ENCODE peak calls at places on chromosomes 2 and 18, in five cellular contexts. C is suprapubic skin, S is uterus, J is psoas muscle, M is A549. P is an unnamed sample.
A peak's percentile ranks its signal among the peaks of the same experiment; 100 is the strongest.

GRCh38 chr2:25098558-25099486 is 56.9 kb downstream of the EFR3B start:
- DNase-seq in C (no peak), S (peak; percentile 33), J (no peak), M (peak; percentile 77), P (no peak)

GRCh38 chr2:219532378-219532649 is 11.3 kb downstream of the CHPF start:
- DNase-seq in C (no peak), S (no peak), J (no peak), M (no peak), P (no peak)

GRCh38 chr2:176443941-176444340 is 174.7 kb downstream of the MTX2 start:
- DNase-seq in C (no peak), S (no peak), J (no peak), M (no peak), P (no peak)

GRCh38 chr2:162888641-162889040 is 50.1 kb upstream of the KCNH7 start:
- DNase-seq in C (no peak), S (no peak), J (no peak), M (no peak), P (no peak)

GRCh38 chr2:9970386-9971044 is 19.0 kb downstream of the GRHL1 start:
- DNase-seq in C (no peak), S (no peak), J (no peak), M (no peak), P (no peak)

GRCh38 chr2:123953848-123954247 is 71.2 kb upstream of the CNTNAP5 start:
- DNase-seq in C (no peak), S (no peak), J (no peak), M (no peak), P (no peak)

GRCh38 chr2:228767196-228767595 is 503.9 kb downstream of the PID1 start:
- DNase-seq in C (no peak), S (no peak), J (no peak), M (no peak), P (no peak)

GRCh38 chr18:34085140-34085739 is 139.5 kb downstream of the NOL4 start:
- DNase-seq in C (no peak), S (no peak), J (no peak), M (no peak), P (no peak)

GRCh38 chr2:88554189-88554588 is 73.1 kb downstream of the EIF2AK3 start:
- DNase-seq in C (no peak), S (no peak), J (no peak), M (peak; percentile 25), P (no peak)

GRCh38 chr2:132009874-132010521 is 151.8 kb downstream of the ANKRD30BL start:
- DNase-seq in C (no peak), S (no peak), J (no peak), M (no peak), P (peak; percentile 17)

GRCh38 chr2:227407601-227408089 is 19.9 kb upstream of the SCYGR1 start:
- DNase-seq in C (peak; percentile 85), S (no peak), J (peak; percentile 75), M (peak; percentile 95), P (peak; percentile 89)

GRCh38 chr2:101732199-101732598 is 34.7 kb downstream of the MAP4K4 start:
- DNase-seq in C (no peak), S (no peak), J (no peak), M (no peak), P (no peak)

GRCh38 chr2:43759195-43759594 is 14.6 kb upstream of the DYNC2LI1 start:
- DNase-seq in C (no peak), S (no peak), J (no peak), M (peak; percentile 82), P (no peak)

GRCh38 chr18:60377778-60378469 is 5.3 kb upstream of the MC4R start:
- DNase-seq in C (no peak), S (no peak), J (no peak), M (peak; percentile 9), P (no peak)

GRCh38 chr2:236998250-236998649 is 87.4 kb upstream of the COPS8 start:
- DNase-seq in C (no peak), S (no peak), J (no peak), M (peak; percentile 38), P (no peak)

GRCh38 chr2:115369380-115369779 is 926.9 kb downstream of the DPP10 start:
- DNase-seq in C (no peak), S (no peak), J (no peak), M (no peak), P (no peak)

GRCh38 chr2:41791523-41791922 is 256.3 kb upstream of the PKDCC start:
- DNase-seq in C (no peak), S (no peak), J (no peak), M (peak; percentile 38), P (no peak)

GRCh38 chr2:38540580-38541290 is 62.0 kb downstream of the HNRNPLL start:
- DNase-seq in C (no peak), S (no peak), J (no peak), M (no peak), P (no peak)

GRCh38 chr2:173922760-173923159 is 42.4 kb downstream of the SP3 start:
- DNase-seq in C (no peak), S (no peak), J (no peak), M (no peak), P (no peak)

GRCh38 chr2:62224976-62225375 is 29.1 kb downstream of the B3GNT2 start:
- DNase-seq in C (no peak), S (no peak), J (no peak), M (no peak), P (no peak)

GRCh38 chr2:139992078-139992477 is 1211.9 kb upstream of the NXPH2 start:
- DNase-seq in C (no peak), S (no peak), J (no peak), M (no peak), P (no peak)

GRCh38 chr2:140392824-140393223 is 1612.6 kb upstream of the NXPH2 start:
- DNase-seq in C (no peak), S (no peak), J (no peak), M (peak; percentile 18), P (no peak)

GRCh38 chr2:53473236-53473635 is 294.4 kb upstream of the CHAC2 start:
- DNase-seq in C (no peak), S (no peak), J (no peak), M (peak; percentile 31), P (no peak)

GRCh38 chr2:19474128-19474527 is 115.7 kb upstream of the OSR1 start:
- DNase-seq in C (peak; percentile 75), S (peak; percentile 24), J (no peak), M (no peak), P (no peak)

GRCh38 chr2:36464006-36464721 is 108.6 kb downstream of the CRIM1 start:
- DNase-seq in C (no peak), S (no peak), J (no peak), M (no peak), P (no peak)

GRCh38 chr2:46683541-46683940 is 204.2 kb downstream of the TMEM247 start:
- DNase-seq in C (no peak), S (no peak), J (no peak), M (no peak), P (no peak)

GRCh38 chr2:101064868-101065549 is 62.9 kb downstream of the RPL31 start:
- DNase-seq in C (no peak), S (no peak), J (no peak), M (peak; percentile 87), P (no peak)

GRCh38 chr18:55421612-55422381 is 166.2 kb downstream of the TCF4 start:
- DNase-seq in C (no peak), S (peak; percentile 22), J (peak; percentile 59), M (no peak), P (no peak)

GRCh38 chr18:80196528-80197320 is 50.6 kb downstream of the PARD6G start:
- DNase-seq in C (no peak), S (no peak), J (no peak), M (no peak), P (no peak)

GRCh38 chr2:109375131-109375561 is 238.6 kb downstream of the SEPTIN10 start:
- DNase-seq in C (peak; percentile 76), S (peak; percentile 11), J (peak; percentile 38), M (no peak), P (no peak)

GRCh38 chr18:79321625-79322024 is 74.1 kb upstream of the NFATC1 start:
- DNase-seq in C (no peak), S (no peak), J (no peak), M (no peak), P (no peak)

GRCh38 chr2:105600037-105600442 is 144.7 kb upstream of the NCK2 start:
- DNase-seq in C (no peak), S (no peak), J (no peak), M (no peak), P (no peak)

GRCh38 chr18:1422634-1423033 is 518.0 kb downstream of the ADCYAP1 start:
- DNase-seq in C (no peak), S (no peak), J (no peak), M (no peak), P (no peak)

GRCh38 chr2:150475479-150476212 is 11.8 kb downstream of the RND3 start:
- DNase-seq in C (no peak), S (no peak), J (no peak), M (no peak), P (no peak)
- H3K27ac ChIP-seq in C (peak overlapping the region; percentile 63), S (peak overlapping the region; percentile 23), J (peak overlapping the region; percentile 55), M (peak overlapping the region; percentile 74), P (peak overlapping the region; percentile 50)

GRCh38 chr2:231929961-231930600 is 3.9 kb upstream of the NPPC start:
- DNase-seq in C (peak; percentile 37), S (peak; percentile 86), J (peak; percentile 71), M (no peak), P (no peak)

GRCh38 chr2:231927566-231927890 is 1.3 kb upstream of the NPPC start:
- DNase-seq in C (peak; percentile 49), S (no peak), J (no peak), M (no peak), P (no peak)

GRCh38 chr2:231928481-231928880 is 2.3 kb upstream of the NPPC start:
- DNase-seq in C (peak; percentile 62), S (no peak), J (no peak), M (peak; percentile 21), P (no peak)

GRCh38 chr2:231930601-231931281 is 4.5 kb upstream of the NPPC start:
- DNase-seq in C (peak; percentile 63), S (peak; percentile 82), J (peak; percentile 85), M (no peak), P (no peak)

GRCh38 chr2:231928901-231929725 is 2.9 kb upstream of the NPPC start:
- DNase-seq in C (peak; percentile 45), S (no peak), J (no peak), M (no peak), P (no peak)
- H3K4me3 ChIP-seq in C (no peak overlapping the region), S (no peak overlapping the region), J (no peak overlapping the region), M (no peak overlapping the region), P (no peak overlapping the region)

GRCh38 chr2:238645716-238646115 is 202.2 kb upstream of the TWIST2 start:
- DNase-seq in C (no peak), S (no peak), J (no peak), M (no peak), P (no peak)
- H3K27ac ChIP-seq in C (peak overlapping the region; percentile 89), S (peak overlapping the region; percentile 87), J (no peak overlapping the region), M (peak overlapping the region; percentile 86), P (no peak overlapping the region)

DNA sequence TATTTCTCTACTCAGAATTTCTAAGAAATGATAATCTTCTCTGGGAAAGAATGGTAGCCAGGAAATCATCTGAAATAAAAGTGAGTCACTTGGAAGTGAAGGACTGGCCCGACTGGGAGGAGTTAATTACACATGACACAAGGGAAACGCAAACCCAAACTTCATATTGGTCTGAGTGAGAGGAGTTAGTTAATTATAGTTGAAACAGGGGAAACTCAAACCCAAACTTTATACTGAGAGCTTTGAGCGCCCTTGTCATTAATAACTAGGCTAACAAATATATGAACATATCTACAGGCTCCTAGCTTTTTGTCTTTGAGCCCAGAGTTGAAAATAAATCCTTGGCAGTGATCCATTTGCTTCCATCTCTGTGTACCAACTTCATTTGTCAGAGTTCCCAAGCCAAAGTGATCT is 187.8 kb upstream of the COL3A1 start:
- DNase-seq in C (no peak), S (peak; percentile 22), J (no peak), M (peak; percentile 40), P (no peak)
- H3K4me3 ChIP-seq in C (no peak overlapping the region), S (peak overlapping the region; percentile 26), J (peak overlapping the region; percentile 16), M (no peak overlapping the region), P (no peak overlapping the region)